ENCODE peak calls at places on chromosome 9, in five cellular contexts. X, M, S, D and Y are unnamed samples.

GRCh38 chr9:137286980-137287383 is 9.5 kb downstream of the TOR4A start:
- DNase-seq in X (peak), D (peak), S (no peak), M (peak), Y (no peak)

GRCh38 chr9:79535534-79535933 is 36.2 kb upstream of the TLE4 start:
- DNase-seq in D (no peak), M (no peak), S (no peak), X (no peak), Y (no peak)

GRCh38 chr9:126207256-126207655 is 119.4 kb upstream of the MVB12B start:
- DNase-seq in S (no peak), M (no peak), X (no peak), D (no peak), Y (no peak)

GRCh38 chr9:34994429-34995287 is 5.1 kb downstream of the DNAJB5 start:
- DNase-seq in S (no peak), M (peak), D (peak), X (peak), Y (no peak)

GRCh38 chr9:34197756-34198711 is 19.2 kb downstream of the UBAP1 start:
- DNase-seq in D (no peak), X (peak), S (no peak), M (no peak), Y (no peak)

GRCh38 chr9:91302831-91303230 is 58.9 kb downstream of the AUH start:
- DNase-seq in S (peak), X (no peak), D (peak), M (no peak), Y (no peak)

GRCh38 chr9:119533509-119533908 is 164.3 kb upstream of the BRINP1 start:
- DNase-seq in D (no peak), X (peak), M (peak), S (no peak), Y (no peak)

GRCh38 chr9:96232539-96233241 is 69.3 kb downstream of the HSD17B3 start:
- DNase-seq in S (peak), M (peak), X (peak), D (peak), Y (no peak)

GRCh38 chr9:131915181-131915580 is 164.5 kb downstream of the MED27 start:
- DNase-seq in D (peak), S (no peak), X (no peak), M (no peak), Y (no peak)

GRCh38 chr9:129511320-129511900 is 109.5 kb downstream of the C9orf50 start:
- DNase-seq in X (no peak), S (no peak), D (no peak), M (no peak), Y (no peak)

GRCh38 chr9:126791406-126792230 is 13.2 kb upstream of the ZBTB43 start:
- DNase-seq in M (peak), X (no peak), S (peak), D (peak), Y (no peak)

GRCh38 chr9:69054989-69055388 is 19.4 kb downstream of the FXN start:
- DNase-seq in S (no peak), X (no peak), D (no peak), M (no peak), Y (no peak)

GRCh38 chr9:111179577-111179976 is 141.3 kb upstream of the LPAR1 start:
- DNase-seq in X (no peak), S (no peak), M (no peak), D (no peak), Y (no peak)

GRCh38 chr9:127033784-127034183 is 88.7 kb downstream of the ANGPTL2 start:
- DNase-seq in S (no peak), M (no peak), D (no peak), X (no peak), Y (no peak)

GRCh38 chr9:125752070-125752628 is 5.0 kb downstream of the PBX3 start:
- DNase-seq in S (no peak), M (peak), D (no peak), X (peak), Y (no peak)

GRCh38 chr9:130128782-130129424 is 43.3 kb upstream of the NCS1 start:
- DNase-seq in S (peak), X (no peak), M (no peak), D (peak), Y (peak)

GRCh38 chr9:31542384-31543055 is 841.9 kb upstream of the ACO1 start:
- DNase-seq in M (peak), X (peak), D (no peak), S (no peak), Y (no peak)

GRCh38 chr9:35867538-35867937 is 2.7 kb downstream of the OR13J1 start:
- DNase-seq in M (no peak), S (no peak), X (no peak), D (no peak), Y (no peak)

GRCh38 chr9:15423328-15423985 is 781 bp downstream of the SNAPC3 start:
- DNase-seq in M (no peak), S (no peak), X (peak), D (peak), Y (no peak)

GRCh38 chr9:95409650-95410426 is 92.3 kb upstream of the FANCC start:
- DNase-seq in D (peak), X (no peak), M (no peak), S (peak), Y (no peak)

GRCh38 chr9:137476856-137477255 is 17.7 kb upstream of the NSMF start:
- DNase-seq in S (no peak), X (no peak), D (no peak), M (no peak), Y (no peak)

GRCh38 chr9:136566553-136566895 is 20.7 kb upstream of the NOTCH1 start:
- DNase-seq in X (no peak), D (no peak), M (no peak), S (no peak), Y (no peak)

GRCh38 chr9:31028137-31028536 is 1356.3 kb upstream of the ACO1 start:
- DNase-seq in X (no peak), D (no peak), S (no peak), M (no peak), Y (no peak)

GRCh38 chr9:128819716-128820664 is 1.7 kb downstream of the ENDOG start:
- DNase-seq in X (peak), S (no peak), D (peak), M (no peak), Y (no peak)

GRCh38 chr9:9216934-9217333 is 1395.9 kb downstream of the PTPRD start:
- DNase-seq in S (no peak), D (no peak), X (peak), M (no peak), Y (no peak)

GRCh38 chr9:134709512-134710270 is 68.1 kb downstream of the COL5A1 start:
- DNase-seq in S (no peak), X (no peak), D (no peak), M (no peak), Y (no peak)

GRCh38 chr9:76116913-76117312 is 226.4 kb downstream of the PCSK5 start:
- DNase-seq in M (no peak), S (no peak), X (no peak), D (no peak), Y (no peak)

GRCh38 chr9:115941561-115942315 is 211.9 kb upstream of the PAPPA start:
- DNase-seq in M (no peak), D (peak), X (no peak), S (peak), Y (no peak)

GRCh38 chr9:114110180-114110579 is 11.1 kb upstream of the KIF12 start:
- DNase-seq in S (no peak), X (no peak), M (no peak), D (peak), Y (no peak)

GRCh38 chr9:89247431-89248370 is 63.3 kb upstream of the CKS2 start:
- DNase-seq in M (no peak), S (no peak), X (peak), D (peak), Y (no peak)

GRCh38 chr9:129606161-129607025 is 14.5 kb downstream of the C9orf50 start:
- DNase-seq in X (no peak), D (no peak), M (no peak), S (no peak), Y (no peak)

GRCh38 chr9:72145093-72145492 is 4.1 kb upstream of the GDA start:
- DNase-seq in M (no peak), S (no peak), X (no peak), D (no peak), Y (no peak)

GRCh38 chr9:22241611-22242010 is 205.0 kb upstream of the DMRTA1 start:
- DNase-seq in D (no peak), X (no peak), M (no peak), S (no peak), Y (no peak)

GRCh38 chr9:38227656-38228055 is 158.6 kb upstream of the SHB start:
- DNase-seq in X (peak), S (no peak), D (peak), M (no peak), Y (no peak)

GRCh38 chr9:121447341-121447834 is 52.3 kb downstream of the GGTA1 start:
- DNase-seq in D (peak), M (no peak), S (no peak), X (no peak), Y (no peak)

GRCh38 chr9:35035851-35036701 is 36.3 kb downstream of the VCP start:
- DNase-seq in X (no peak), M (no peak), S (no peak), D (peak), Y (no peak)